ENCODE peak calls at places on chromosome 10, in four cellular contexts. E, W, M and V are unnamed samples.
A peak's percentile ranks its signal among the peaks of the same experiment; 100 is the strongest.

GRCh38 chr10:43781480-43782361 is 133.0 kb upstream of the ZNF32 start:
- DNase-seq in E (no peak), W (no peak), M (no peak), V (no peak)

GRCh38 chr10:43437141-43437860 is 390 bp downstream of the ZNF487 start:
- DNase-seq in E (no peak), W (peak; percentile 31), M (no peak), V (no peak)

GRCh38 chr10:124074471-124075109 is 18.8 kb downstream of the CHST15 start:
- DNase-seq in E (no peak), W (no peak), M (no peak), V (no peak)

GRCh38 chr10:44263771-44264170 is 121.1 kb downstream of the CXCL12 start:
- DNase-seq in E (no peak), W (peak; percentile 35), M (no peak), V (no peak)

GRCh38 chr10:96168546-96168945 is 38.4 kb downstream of the ZNF518A start:
- DNase-seq in E (no peak), W (peak; percentile 51), M (no peak), V (no peak)

GRCh38 chr10:30705086-30705624 is 75.6 kb upstream of the LYZL2 start:
- DNase-seq in E (no peak), W (no peak), M (no peak), V (no peak)

GRCh38 chr10:125162181-125162906 is 2.0 kb upstream of the CTBP2 start:
- DNase-seq in E (peak; percentile 38), W (no peak), M (no peak), V (no peak)

GRCh38 chr10:69239816-69240434 is 19.8 kb downstream of the HKDC1 start:
- DNase-seq in E (no peak), W (peak; percentile 48), M (no peak), V (no peak)

GRCh38 chr10:69055241-69055640 is 32.7 kb upstream of the SRGN start:
- DNase-seq in E (no peak), W (no peak), M (no peak), V (no peak)

GRCh38 chr10:36301139-36301538 is 659.0 kb upstream of the FZD8 start:
- DNase-seq in E (no peak), W (no peak), M (no peak), V (no peak)

GRCh38 chr10:79184141-79184625 is 115.4 kb downstream of the ZMIZ1 start:
- DNase-seq in E (no peak), W (peak; percentile 72), M (no peak), V (no peak)

GRCh38 chr10:101687088-101687487 is 7.9 kb downstream of the FBXW4 start:
- DNase-seq in E (no peak), W (no peak), M (no peak), V (no peak)

GRCh38 chr10:28280652-28281051 is 22.2 kb downstream of the MPP7 start:
- DNase-seq in E (no peak), W (no peak), M (no peak), V (peak; percentile 69)

GRCh38 chr10:96724621-96725020 is 4.3 kb upstream of the PIK3AP1 start:
- DNase-seq in E (no peak), W (no peak), M (no peak), V (no peak)

GRCh38 chr10:99912057-99912456 is 97.7 kb downstream of the DNMBP start:
- DNase-seq in E (no peak), W (peak; percentile 46), M (no peak), V (no peak)

GRCh38 chr10:131166486-131166885 is 145.0 kb downstream of the TCERG1L start:
- DNase-seq in E (no peak), W (no peak), M (no peak), V (no peak)

GRCh38 chr10:70936111-70936510 is 47.7 kb upstream of the PCBD1 start:
- DNase-seq in E (no peak), W (no peak), M (no peak), V (no peak)

GRCh38 chr10:71045188-71045841 is 156.9 kb upstream of the PCBD1 start:
- DNase-seq in E (no peak), W (no peak), M (no peak), V (no peak)

GRCh38 chr10:128626397-128627060 is 500.3 kb upstream of the MKI67 start:
- DNase-seq in E (no peak), W (no peak), M (no peak), V (no peak)

GRCh38 chr10:89351402-89352038 is 23.7 kb downstream of the IFIT3 start:
- DNase-seq in E (no peak), W (peak; percentile 59), M (no peak), V (no peak)